ENCODE peak calls at places on chromosomes 16 and 17, in six cellular contexts. One of them, this sample, is unnamed.

GRCh38 chr16:14667347-14668266 is 26.5 kb downstream of the PLA2G10 start:
- DNase-seq in ovary: no peak
- DNase-seq in A673: no peak
- DNase-seq in SK-N-SH: no peak
- DNase-seq in pancreas: peak; percentile 19
- DNase-seq in CD8-positive, alpha-beta T cell: no peak
- DNase-seq in this sample: no peak

GRCh38 chr16:47358816-47359215 is 102.0 kb downstream of the ITFG1 start:
- DNase-seq in A673: no peak
- DNase-seq in pancreas: no peak
- DNase-seq in ovary: no peak
- DNase-seq in CD8-positive, alpha-beta T cell: no peak
- DNase-seq in SK-N-SH: no peak
- DNase-seq in this sample: no peak

GRCh38 chr17:46193626-46194392 is 580 bp upstream of the KANSL1 start:
- DNase-seq in SK-N-SH: peak; percentile 98
- DNase-seq in CD8-positive, alpha-beta T cell: peak; percentile 92
- DNase-seq in pancreas: peak; percentile 95
- DNase-seq in ovary: peak; percentile 95
- DNase-seq in A673: peak; percentile 97
- DNase-seq in this sample: peak; percentile 97

GRCh38 chr16:17556276-17557052 is 85.7 kb upstream of the XYLT1 start:
- DNase-seq in CD8-positive, alpha-beta T cell: no peak
- DNase-seq in A673: peak; percentile 32
- DNase-seq in pancreas: no peak
- DNase-seq in SK-N-SH: peak; percentile 58
- DNase-seq in ovary: no peak
- DNase-seq in this sample: peak; percentile 14

GRCh38 chr17:81135503-81136283 is 29.6 kb upstream of the PVALEF start:
- DNase-seq in A673: peak; percentile 56
- DNase-seq in ovary: no peak
- DNase-seq in SK-N-SH: no peak
- DNase-seq in CD8-positive, alpha-beta T cell: no peak
- DNase-seq in pancreas: peak; percentile 38
- DNase-seq in this sample: no peak

GRCh38 chr16:24525970-24526559 is 13.3 kb upstream of the RBBP6 start:
- DNase-seq in SK-N-SH: no peak
- DNase-seq in A673: no peak
- DNase-seq in pancreas: peak; percentile 12
- DNase-seq in ovary: no peak
- DNase-seq in CD8-positive, alpha-beta T cell: peak; percentile 23
- DNase-seq in this sample: no peak

GRCh38 chr17:73657473-73658116 is 13.3 kb upstream of the SDK2 start:
- DNase-seq in SK-N-SH: peak; percentile 70
- DNase-seq in pancreas: peak; percentile 25
- DNase-seq in CD8-positive, alpha-beta T cell: peak; percentile 64
- DNase-seq in ovary: no peak
- DNase-seq in A673: peak; percentile 64
- DNase-seq in this sample: peak; percentile 89

GRCh38 chr17:4934173-4934979 is 2.3 kb downstream of the GP1BA start:
- DNase-seq in CD8-positive, alpha-beta T cell: no peak
- DNase-seq in SK-N-SH: peak; percentile 72
- DNase-seq in pancreas: no peak
- DNase-seq in A673: no peak
- DNase-seq in ovary: no peak
- DNase-seq in this sample: peak; percentile 73

GRCh38 chr16:68921654-68922053 is 78.3 kb downstream of the TANGO6 start:
- DNase-seq in CD8-positive, alpha-beta T cell: no peak
- DNase-seq in A673: no peak
- DNase-seq in SK-N-SH: no peak
- DNase-seq in ovary: no peak
- DNase-seq in pancreas: peak; percentile 21
- DNase-seq in this sample: no peak

GRCh38 chr17:63631626-63632025 is 9.4 kb downstream of the MAP3K3 start:
- DNase-seq in A673: no peak
- DNase-seq in pancreas: no peak
- DNase-seq in SK-N-SH: no peak
- DNase-seq in CD8-positive, alpha-beta T cell: no peak
- DNase-seq in ovary: no peak
- DNase-seq in this sample: no peak

GRCh38 chr16:51374346-51374745 is 223.3 kb upstream of the SALL1 start:
- DNase-seq in CD8-positive, alpha-beta T cell: no peak
- DNase-seq in pancreas: no peak
- DNase-seq in A673: peak; percentile 28
- DNase-seq in ovary: no peak
- DNase-seq in SK-N-SH: no peak
- DNase-seq in this sample: no peak

GRCh38 chr16:74290356-74290755 is 6.3 kb upstream of the PSMD7 start:
- DNase-seq in ovary: no peak
- DNase-seq in A673: no peak
- DNase-seq in pancreas: no peak
- DNase-seq in SK-N-SH: no peak
- DNase-seq in CD8-positive, alpha-beta T cell: no peak
- DNase-seq in this sample: no peak

GRCh38 chr17:50904522-50905459 is 38.6 kb upstream of the TOB1 start:
- DNase-seq in SK-N-SH: peak; percentile 90
- DNase-seq in pancreas: peak; percentile 84
- DNase-seq in A673: no peak
- DNase-seq in CD8-positive, alpha-beta T cell: no peak
- DNase-seq in ovary: peak; percentile 62
- DNase-seq in this sample: peak; percentile 71

GRCh38 chr16:85757341-85757822 is 6.5 kb upstream of the C16orf74 start:
- DNase-seq in CD8-positive, alpha-beta T cell: no peak
- DNase-seq in pancreas: no peak
- DNase-seq in ovary: no peak
- DNase-seq in A673: no peak
- DNase-seq in SK-N-SH: no peak
- DNase-seq in this sample: no peak

GRCh38 chr17:8285270-8286181 is 2.9 kb upstream of the RANGRF start:
- DNase-seq in ovary: no peak
- DNase-seq in CD8-positive, alpha-beta T cell: no peak
- DNase-seq in SK-N-SH: no peak
- DNase-seq in A673: no peak
- DNase-seq in pancreas: peak; percentile 72
- DNase-seq in this sample: no peak

GRCh38 chr17:63993368-63993990 is 4.7 kb upstream of the PRR29 start:
- DNase-seq in SK-N-SH: peak; percentile 19
- DNase-seq in ovary: no peak
- DNase-seq in CD8-positive, alpha-beta T cell: peak; percentile 55
- DNase-seq in A673: no peak
- DNase-seq in pancreas: no peak
- DNase-seq in this sample: no peak

GRCh38 chr17:66383353-66383752 is 80.9 kb downstream of the PRKCA start:
- DNase-seq in pancreas: no peak
- DNase-seq in CD8-positive, alpha-beta T cell: no peak
- DNase-seq in ovary: no peak
- DNase-seq in A673: peak; percentile 27
- DNase-seq in SK-N-SH: peak; percentile 54
- DNase-seq in this sample: no peak
- TF ChIP-seq CTCF in pancreas: no peak
- TF ChIP-seq CTCF in CD8-positive, alpha-beta T cell: no peak
- TF ChIP-seq CTCF in ovary: no peak
- TF ChIP-seq CTCF in A673: no peak
- TF ChIP-seq CTCF in SK-N-SH: no peak
- TF ChIP-seq CTCF in this sample: no peak

DNA sequence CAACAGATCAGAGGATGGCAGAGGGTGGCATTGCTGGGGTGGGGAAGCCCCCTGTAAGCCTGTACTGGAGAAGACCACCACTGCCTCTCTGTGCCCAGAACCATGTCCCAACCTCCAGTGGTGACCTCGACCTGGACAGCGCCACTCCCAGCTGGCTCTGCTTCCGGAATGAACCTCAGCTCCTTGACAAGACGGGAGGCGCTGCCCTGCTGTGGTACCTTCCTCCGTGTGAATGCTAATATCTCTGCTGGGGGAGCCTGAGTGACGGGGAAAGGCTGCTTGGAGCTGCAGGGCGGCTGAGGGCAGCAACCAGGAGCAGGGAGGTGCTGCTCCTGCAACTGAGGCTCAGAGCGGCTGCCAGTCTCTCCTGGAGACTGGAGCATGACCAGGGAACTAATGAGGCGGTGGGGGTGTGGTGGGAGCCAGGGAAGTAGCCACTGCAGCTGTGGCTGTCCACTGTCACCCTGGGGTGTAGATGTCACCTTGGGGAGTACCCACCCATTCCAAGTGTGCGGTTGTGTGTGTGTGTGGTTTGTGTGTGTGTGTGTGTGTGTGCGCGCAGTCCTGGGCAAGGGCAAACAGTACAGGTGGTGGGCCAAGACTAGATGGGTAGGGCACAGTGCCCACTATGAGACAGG is 6.2 kb downstream of the PRCD start:
- DNase-seq in CD8-positive, alpha-beta T cell: no peak
- DNase-seq in A673: no peak
- DNase-seq in SK-N-SH: peak; percentile 30
- DNase-seq in ovary: no peak
- DNase-seq in pancreas: no peak
- DNase-seq in this sample: peak; percentile 81
- H3K27ac ChIP-seq in CD8-positive, alpha-beta T cell: no peak overlapping the region
- H3K27ac ChIP-seq in A673: no peak overlapping the region
- H3K27ac ChIP-seq in SK-N-SH: peak overlapping the region; percentile 99
- H3K27ac ChIP-seq in ovary: no peak overlapping the region
- H3K27ac ChIP-seq in pancreas: peak overlapping the region; percentile 62
- H3K27ac ChIP-seq in this sample: peak overlapping the region; percentile 6

GRCh38 chr16:9096416-9096952 is 5.0 kb downstream of the HAPSTR1 start:
- DNase-seq in SK-N-SH: no peak
- DNase-seq in pancreas: no peak
- DNase-seq in A673: no peak
- DNase-seq in CD8-positive, alpha-beta T cell: no peak
- DNase-seq in ovary: no peak
- DNase-seq in this sample: no peak

GRCh38 chr16:9097266-9098219 is 6.1 kb downstream of the HAPSTR1 start:
- DNase-seq in CD8-positive, alpha-beta T cell: no peak
- DNase-seq in pancreas: no peak
- DNase-seq in SK-N-SH: no peak
- DNase-seq in A673: no peak
- DNase-seq in ovary: no peak
- DNase-seq in this sample: peak; percentile 29

GRCh38 chr16:9095998-9096397 is 4.6 kb downstream of the HAPSTR1 start:
- DNase-seq in A673: no peak
- DNase-seq in CD8-positive, alpha-beta T cell: no peak
- DNase-seq in SK-N-SH: no peak
- DNase-seq in ovary: no peak
- DNase-seq in pancreas: no peak
- DNase-seq in this sample: no peak

GRCh38 chr16:9099131-9099625 is 7.7 kb downstream of the HAPSTR1 start:
- DNase-seq in ovary: no peak
- DNase-seq in SK-N-SH: no peak
- DNase-seq in pancreas: no peak
- DNase-seq in CD8-positive, alpha-beta T cell: no peak
- DNase-seq in A673: no peak
- DNase-seq in this sample: no peak

DNA sequence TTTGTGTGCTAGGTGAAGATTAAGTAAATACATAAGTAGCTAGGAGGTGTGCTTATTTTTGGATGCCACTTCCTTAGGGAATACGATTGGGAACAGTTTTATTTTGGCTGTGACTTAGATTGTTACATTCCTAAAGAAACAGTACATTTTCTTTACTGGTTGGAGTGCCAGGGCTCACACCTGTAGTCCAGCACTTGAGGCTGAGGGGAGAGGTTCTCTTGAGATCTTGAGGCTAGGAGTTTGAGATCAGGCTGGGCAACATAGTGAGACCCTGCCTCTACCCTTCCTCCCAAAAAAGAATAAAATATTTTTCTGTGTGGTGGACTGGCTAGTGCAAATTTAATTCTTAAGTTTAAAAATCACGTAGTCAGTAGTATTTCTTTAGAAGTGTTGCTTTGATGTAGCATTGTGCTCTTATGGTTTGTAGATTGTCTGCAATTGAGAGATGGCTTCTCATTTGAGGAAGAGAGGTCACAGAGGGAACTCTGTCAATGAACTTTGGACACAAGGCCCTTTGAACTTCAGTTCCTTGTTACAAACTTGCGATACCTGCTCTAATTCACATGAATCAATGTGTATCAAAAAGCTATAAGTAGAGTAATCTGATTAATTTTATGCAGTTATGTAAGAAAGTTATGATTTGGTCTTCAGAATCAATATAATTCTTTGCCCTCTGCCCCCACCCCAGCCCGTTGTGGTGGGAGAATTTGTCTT is 7.1 kb downstream of the HAPSTR1 start:
- DNase-seq in ovary: no peak
- DNase-seq in A673: no peak
- DNase-seq in CD8-positive, alpha-beta T cell: no peak
- DNase-seq in pancreas: no peak
- DNase-seq in SK-N-SH: no peak
- DNase-seq in this sample: no peak
- H3K36me3 ChIP-seq in ovary: no peaks in the 10 kb centered on the region
- H3K36me3 ChIP-seq in A673: peaks cover 84% of the 10 kb centered on the region
- H3K36me3 ChIP-seq in CD8-positive, alpha-beta T cell: peaks cover 26% of the 10 kb centered on the region
- H3K36me3 ChIP-seq in pancreas: no peaks in the 10 kb centered on the region
- H3K36me3 ChIP-seq in SK-N-SH: peaks cover 53% of the 10 kb centered on the region
- H3K36me3 ChIP-seq in this sample: peaks cover 98% of the 10 kb centered on the region

GRCh38 chr16:10579575-10579964 is 828 bp downstream of the EMP2 start:
- DNase-seq in ovary: no peak
- DNase-seq in A673: no peak
- DNase-seq in CD8-positive, alpha-beta T cell: no peak
- DNase-seq in pancreas: no peak
- DNase-seq in SK-N-SH: no peak
- DNase-seq in this sample: peak; percentile 10

GRCh38 chr16:10579965-10580918 is at the start of gene EMP2:
- DNase-seq in A673: peak; percentile 81
- DNase-seq in CD8-positive, alpha-beta T cell: no peak
- DNase-seq in SK-N-SH: peak; percentile 95
- DNase-seq in ovary: peak; percentile 88
- DNase-seq in pancreas: peak; percentile 63
- DNase-seq in this sample: peak; percentile 86

GRCh38 chr16:10576390-10577304 is 3.8 kb downstream of the EMP2 start:
- DNase-seq in SK-N-SH: no peak
- DNase-seq in A673: no peak
- DNase-seq in pancreas: no peak
- DNase-seq in ovary: no peak
- DNase-seq in CD8-positive, alpha-beta T cell: no peak
- DNase-seq in this sample: no peak

GRCh38 chr16:10577305-10578202 is 2.8 kb downstream of the EMP2 start:
- DNase-seq in A673: no peak
- DNase-seq in SK-N-SH: peak; percentile 58
- DNase-seq in CD8-positive, alpha-beta T cell: no peak
- DNase-seq in ovary: peak; percentile 33
- DNase-seq in pancreas: no peak
- DNase-seq in this sample: peak; percentile 44

DNA sequence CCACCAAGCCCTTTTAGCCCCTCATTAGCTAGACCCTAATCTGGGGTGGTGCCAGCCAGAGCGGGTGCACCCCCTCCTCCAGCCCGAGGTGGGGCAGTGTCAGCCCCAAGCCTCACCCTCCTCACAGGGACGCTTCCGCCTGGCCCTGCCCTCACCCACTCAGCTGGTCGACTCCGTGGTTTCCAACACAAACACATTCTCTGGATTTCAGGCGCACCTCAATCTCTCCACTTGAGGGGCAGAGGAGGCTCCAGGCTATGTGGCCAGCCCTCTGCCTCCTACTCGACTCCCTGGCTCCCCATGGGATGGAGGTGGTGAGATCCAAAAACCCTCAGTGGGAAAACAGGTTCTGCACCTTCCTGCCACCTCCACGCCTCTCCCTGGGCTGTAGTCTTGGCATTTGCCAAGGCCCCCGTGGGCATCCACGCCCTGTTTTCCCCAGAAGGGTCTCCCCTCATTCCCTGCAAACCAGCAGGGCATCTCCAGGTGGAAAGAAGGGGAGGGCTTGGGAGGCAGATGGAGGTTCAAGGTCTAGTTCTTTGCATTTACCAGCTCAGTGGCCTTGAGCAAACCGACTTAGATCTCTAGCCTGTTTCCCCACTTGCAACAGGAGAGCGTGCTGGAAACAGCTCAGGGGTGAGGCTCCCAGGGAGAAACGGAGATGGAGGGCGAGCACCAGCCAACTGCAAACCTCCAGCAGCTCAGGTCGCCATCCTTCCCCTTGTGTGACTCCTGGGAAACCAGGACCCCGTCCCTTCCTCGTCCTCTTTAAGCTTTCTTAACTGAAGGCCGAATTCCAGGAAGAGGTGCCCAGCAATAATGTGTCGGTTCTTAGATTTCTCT is 1.7 kb downstream of the EMP2 start:
- DNase-seq in SK-N-SH: no peak
- DNase-seq in CD8-positive, alpha-beta T cell: no peak
- DNase-seq in pancreas: no peak
- DNase-seq in A673: no peak
- DNase-seq in ovary: peak; percentile 26
- DNase-seq in this sample: no peak
- TF ChIP-seq CTCF in SK-N-SH: no peak
- TF ChIP-seq CTCF in CD8-positive, alpha-beta T cell: no peak
- TF ChIP-seq CTCF in pancreas: no peak
- TF ChIP-seq CTCF in A673: no peak
- TF ChIP-seq CTCF in ovary: no peak
- TF ChIP-seq CTCF in this sample: no peak

This sample was measured in WERI-Rb-1.